ENCODE peak calls at places on chromosomes 12 and 14, in four cellular contexts. M is lower lobe of right lung, L is dorsolateral prefrontal cortex, C is right cardiac atrium. U is an unnamed sample.

GRCh38 chr12:3732901-3733300 is 20.0 kb downstream of the CRACR2A start:
- DNase-seq in L (no peak), M (peak; percentile 64), C (no peak), U (no peak)

GRCh38 chr14:24928501-24928900 is 121.4 kb downstream of the STXBP6 start:
- DNase-seq in L (no peak), M (no peak), C (no peak), U (no peak)

GRCh38 chr12:105561981-105562726 is 231.7 kb downstream of the C12orf75 start:
- DNase-seq in L (no peak), C (peak; percentile 84), M (no peak), U (peak; percentile 73)

GRCh38 chr12:572532-572899 is 90.7 kb downstream of the NINJ2 start:
- DNase-seq in C (no peak), M (no peak), L (no peak), U (no peak)

GRCh38 chr14:100779691-100780080 is 46.2 kb upstream of the MEG3 start:
- DNase-seq in C (no peak), L (peak; percentile 23), M (no peak), U (no peak)

GRCh38 chr14:54606631-54607133 is 39.8 kb downstream of the SAMD4A start:
- DNase-seq in M (no peak), C (peak; percentile 65), L (no peak), U (no peak)

GRCh38 chr14:79375336-79375735 is 836.0 kb downstream of the DIO2 start:
- DNase-seq in L (no peak), C (no peak), M (no peak), U (no peak)

GRCh38 chr12:65895031-65895430 is 70.7 kb downstream of the HMGA2 start:
- DNase-seq in L (no peak), C (no peak), M (no peak), U (no peak)

GRCh38 chr14:30906752-30907658 is 32.6 kb downstream of the COCH start:
- DNase-seq in L (no peak), C (no peak), M (no peak), U (no peak)

GRCh38 chr14:91417983-91418386 is 365 bp upstream of the CCDC88C start:
- DNase-seq in C (peak; percentile 67), M (peak; percentile 69), L (peak; percentile 65), U (no peak)

GRCh38 chr14:76138758-76139723 is 12.7 kb upstream of the GPATCH2L start:
- DNase-seq in L (no peak), M (no peak), C (no peak), U (no peak)

DNA sequence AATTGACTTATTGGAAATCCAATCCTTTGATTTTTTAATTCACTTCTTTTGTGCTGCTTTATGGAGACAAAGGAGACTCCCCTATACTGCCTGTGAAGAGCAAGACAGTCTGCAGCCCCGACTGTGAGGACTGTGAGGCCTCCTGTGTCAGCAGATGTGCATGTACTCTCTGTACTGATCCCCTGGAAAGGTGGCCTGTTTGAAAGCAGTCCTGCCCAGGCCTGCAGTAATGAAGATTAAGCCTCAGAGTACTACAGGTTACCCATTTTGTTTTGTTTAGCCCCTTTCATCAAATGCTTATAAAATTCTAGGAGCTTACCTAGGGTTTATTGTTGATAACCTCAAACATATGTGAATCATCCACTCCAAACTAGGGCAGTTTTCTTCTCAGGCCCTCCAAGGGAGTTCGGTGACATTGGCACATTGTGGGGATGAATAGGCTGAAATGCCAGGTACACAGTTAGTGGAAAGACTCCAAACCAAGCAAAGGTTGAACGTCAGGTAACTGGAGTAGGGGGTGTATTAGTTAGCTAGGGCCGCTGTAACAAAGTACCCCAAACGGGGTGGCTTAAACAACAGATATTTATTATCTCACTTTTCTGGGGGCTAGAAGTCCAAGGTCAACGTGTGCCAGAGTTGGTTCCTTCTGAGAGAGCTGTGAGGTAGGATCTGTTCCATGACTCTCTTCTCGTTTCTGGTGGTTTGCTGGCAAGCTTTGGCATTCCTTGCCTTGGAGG is 208.7 kb upstream of the BCL2L14 start:
- DNase-seq in L (no peak), C (no peak), M (no peak), U (no peak)
- H3K4me3 ChIP-seq in L (no peak overlapping the region), C (no peak overlapping the region), M (no peak overlapping the region), U (no peak overlapping the region)

DNA sequence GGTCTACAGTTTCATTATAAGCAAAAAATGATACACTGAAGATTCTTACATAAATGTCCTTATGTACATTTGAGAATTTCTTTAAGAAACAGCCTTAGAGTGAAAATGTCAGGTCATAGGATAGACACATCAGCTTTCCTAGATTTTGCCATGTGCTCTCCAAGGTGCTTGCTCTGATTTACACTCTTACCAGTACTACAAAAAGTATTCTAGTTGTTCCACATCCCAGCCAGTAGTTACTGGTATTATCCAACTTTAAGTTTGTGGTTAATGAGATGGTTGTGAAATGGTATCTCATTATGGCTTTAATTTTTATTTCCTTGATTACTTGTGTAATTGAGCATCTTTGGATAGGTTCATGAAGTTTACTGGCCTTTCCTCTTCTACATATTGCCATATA is 5.0 kb upstream of the LRRK2 start:
- DNase-seq in L (no peak), M (no peak), C (no peak), U (no peak)
- H3K27ac ChIP-seq in L (no peak overlapping the region), M (no peak overlapping the region), C (no peak overlapping the region), U (no peak overlapping the region)

DNA sequence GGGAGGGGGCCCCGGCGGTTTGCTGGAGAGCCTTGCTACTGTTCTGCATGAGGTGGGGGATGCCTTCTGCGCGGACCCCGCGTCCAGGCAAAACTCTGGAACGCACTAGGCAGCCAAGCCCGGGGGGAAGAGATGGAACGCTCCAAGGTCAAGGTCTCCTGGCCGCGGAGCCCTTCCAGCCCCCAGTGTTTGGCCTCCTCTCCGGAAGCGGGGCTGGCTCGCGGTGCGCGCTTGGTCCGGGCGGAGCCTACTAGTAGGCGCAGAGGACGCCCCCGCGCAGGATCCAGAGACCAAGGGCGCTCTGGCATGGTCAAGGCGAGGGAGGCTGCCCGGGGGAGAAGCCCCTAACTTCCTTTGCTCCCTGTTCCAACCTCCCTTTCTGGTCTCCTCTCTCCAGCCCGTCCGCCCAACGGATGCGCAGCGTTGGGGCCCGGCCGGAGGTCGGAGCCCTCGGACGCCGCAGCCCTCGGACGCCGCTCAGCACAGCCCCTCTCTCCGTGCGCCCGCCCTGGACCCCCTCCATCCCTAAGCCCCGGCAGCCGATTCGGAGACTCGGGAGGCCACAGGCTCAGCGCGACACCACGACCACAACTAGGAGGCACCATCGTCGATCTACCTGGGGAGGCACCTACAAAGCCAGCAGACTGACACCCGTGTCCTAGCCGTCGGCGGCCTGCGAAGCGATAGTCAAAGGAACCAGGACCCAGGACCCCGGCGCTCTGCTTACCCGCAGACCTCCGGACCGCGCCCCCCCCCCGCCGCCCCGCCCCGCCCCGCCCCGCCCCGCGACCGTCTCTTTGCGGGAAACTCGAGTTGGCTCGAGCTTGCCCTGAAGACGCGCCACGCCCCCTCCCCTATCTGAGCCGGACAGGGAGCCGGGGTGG is 587 bp upstream of the KCNK13 start:
- DNase-seq in L (no peak), C (no peak), M (no peak), U (no peak)
- H3K4me3 ChIP-seq in L (peak overlapping the region; percentile 65), C (peak overlapping the region; percentile 58), M (peak overlapping the region; percentile 51), U (no peak overlapping the region)

DNA sequence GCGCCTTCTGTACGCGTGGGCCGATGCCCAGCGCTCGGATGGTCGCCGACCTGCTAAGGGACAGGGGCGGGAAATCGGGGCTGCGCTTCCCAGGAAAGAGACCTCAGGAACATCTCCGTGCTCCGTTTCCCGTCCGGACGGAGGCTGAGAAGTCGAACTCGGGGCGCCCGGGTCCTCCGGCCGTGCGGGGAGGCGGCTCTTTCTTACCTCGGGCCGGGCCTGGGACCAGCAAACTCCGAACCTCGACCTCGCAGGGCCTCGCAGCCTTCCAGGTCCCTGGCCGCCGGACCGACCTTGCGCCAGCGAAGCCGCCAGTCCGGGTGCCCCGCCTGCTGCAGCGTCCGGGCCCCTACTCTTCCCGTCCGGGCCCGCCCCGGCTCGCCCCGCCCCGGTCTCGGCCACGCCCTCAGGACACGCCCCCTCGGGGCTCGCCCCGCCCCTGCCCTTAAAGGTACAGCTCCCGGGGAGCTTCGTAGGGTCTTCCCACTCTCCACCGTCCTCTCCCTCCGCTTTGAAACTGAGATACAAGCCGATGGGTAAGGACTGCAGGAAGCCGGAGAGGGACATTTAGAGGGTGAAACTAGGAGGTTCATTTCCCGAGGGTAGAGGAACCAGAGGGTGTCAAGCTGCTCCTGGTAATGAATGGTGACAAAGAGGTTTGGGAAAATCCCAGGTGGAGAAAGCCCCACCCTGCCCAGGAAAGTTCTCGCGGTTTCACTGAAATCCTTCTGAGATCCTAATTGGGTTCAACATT is at the start of gene SLC8B1:
- DNase-seq in M (peak; percentile 93), L (peak; percentile 92), C (peak; percentile 96), U (peak; percentile 92)
- H3K27ac ChIP-seq in M (peak within 1 kb of the TSS; percentile 82), L (peak within 1 kb of the TSS; percentile 78), C (peak within 1 kb of the TSS; percentile 44), U (peak within 1 kb of the TSS; percentile 74)

GRCh38 chr12:107110519-107110859 is 17.1 kb upstream of the CRY1 start:
- DNase-seq in M (no peak), L (no peak), C (no peak), U (no peak)
- H3K4me3 ChIP-seq in M (no peak overlapping the region), L (no peak overlapping the region), C (no peak overlapping the region), U (no peak overlapping the region)

GRCh38 chr12:107326237-107326636 is 232.9 kb upstream of the CRY1 start:
- DNase-seq in C (no peak), M (no peak), L (no peak), U (no peak)

GRCh38 chr12:107328442-107329133 is 235.2 kb upstream of the CRY1 start:
- DNase-seq in C (no peak), L (no peak), M (no peak), U (no peak)

GRCh38 chr12:107325075-107325474 is 231.7 kb upstream of the CRY1 start:
- DNase-seq in L (no peak), C (no peak), M (no peak), U (no peak)

GRCh38 chr12:107329569-107330324 is 236.4 kb upstream of the CRY1 start:
- DNase-seq in L (no peak), C (no peak), M (no peak), U (no peak)

GRCh38 chr12:107327783-107328182 is 234.4 kb upstream of the CRY1 start:
- DNase-seq in L (no peak), M (no peak), C (no peak), U (no peak)
- H3K27ac ChIP-seq in L (no peak overlapping the region), M (no peak overlapping the region), C (no peak overlapping the region), U (no peak overlapping the region)

GRCh38 chr12:108837239-108837638 is 20.1 kb downstream of the SSH1 start:
- DNase-seq in C (no peak), L (no peak), M (peak; percentile 7), U (no peak)

GRCh38 chr12:108839011-108839889 is 18.1 kb downstream of the SSH1 start:
- DNase-seq in M (peak; percentile 58), C (peak; percentile 84), L (no peak), U (peak; percentile 44)

GRCh38 chr12:108835860-108836634 is 21.3 kb downstream of the SSH1 start:
- DNase-seq in M (no peak), L (no peak), C (no peak), U (no peak)

GRCh38 chr12:108838194-108839010 is 19.0 kb downstream of the SSH1 start:
- DNase-seq in C (peak; percentile 93), M (peak; percentile 89), L (no peak), U (peak; percentile 90)

GRCh38 chr12:108837680-108838079 is 19.7 kb downstream of the SSH1 start:
- DNase-seq in L (no peak), C (no peak), M (peak; percentile 6), U (no peak)
- H3K4me3 ChIP-seq in L (no peak overlapping the region), C (no peak overlapping the region), M (no peak overlapping the region), U (no peak overlapping the region)